ENCODE peak calls at places on chromosomes 11 and 22, in ten cellular contexts. V is IMR-90, Z is K562, T is A549, L is HCT116, H is body of pancreas, B is stomach, P is spleen, I is transverse colon, K is tibial nerve. R is an unnamed sample.

GRCh38 chr22:25159028-25159427 is 40.6 kb upstream of the CRYBB3 start:
- DNase-seq in V (no peak), Z (no peak), T (no peak), L (no peak), H (no peak), B (no peak), P (no peak), I (no peak), K (no peak), R (no peak)

GRCh38 chr11:10109836-10110235 is 184.2 kb downstream of the SBF2 start:
- DNase-seq in V (peak), Z (no peak), T (no peak), L (no peak), H (no peak), B (no peak), P (no peak), I (no peak), K (no peak), R (no peak)

GRCh38 chr11:116219171-116219635 is 553.6 kb downstream of the BUD13 start:
- DNase-seq in V (no peak), Z (no peak), T (no peak), L (no peak), H (peak), B (no peak), P (no peak), I (peak), K (no peak), R (no peak)

GRCh38 chr22:46087816-46088277 is 62.5 kb upstream of the PPARA start:
- DNase-seq in V (peak), Z (peak), T (peak), L (no peak), H (peak), B (peak), P (peak), I (peak), K (peak), R (peak)

GRCh38 chr11:2134022-2135010 is 4.9 kb downstream of the IGF2 start:
- DNase-seq in V (no peak), Z (no peak), T (no peak), L (no peak), H (no peak), B (no peak), P (no peak), I (no peak), K (no peak), R (no peak)

GRCh38 chr11:96424693-96425092 is 34.9 kb downstream of the JRKL start:
- DNase-seq in V (peak), Z (no peak), T (no peak), L (no peak), H (no peak), B (no peak), P (no peak), I (no peak), K (no peak), R (no peak)

GRCh38 chr11:19164230-19164855 is 37.4 kb downstream of the CSRP3 start:
- DNase-seq in V (no peak), Z (no peak), T (no peak), L (no peak), H (no peak), B (no peak), P (no peak), I (no peak), K (no peak), R (no peak)

GRCh38 chr11:73852049-73852448 is 24.6 kb downstream of the COA4 start:
- DNase-seq in V (no peak), Z (no peak), T (no peak), L (no peak), H (no peak), B (no peak), P (no peak), I (no peak), K (no peak), R (no peak)

GRCh38 chr11:87097582-87097981 is 59.8 kb downstream of the TMEM135 start:
- DNase-seq in V (peak), Z (peak), T (peak), L (peak), H (peak), B (peak), P (no peak), I (peak), K (no peak), R (peak)

GRCh38 chr22:45579306-45579705 is 76.6 kb downstream of the FBLN1 start:
- DNase-seq in V (no peak), Z (no peak), T (no peak), L (no peak), H (no peak), B (no peak), P (peak), I (no peak), K (no peak), R (no peak)

GRCh38 chr11:121328967-121329653 is 36.5 kb downstream of the SC5D start:
- DNase-seq in V (no peak), Z (no peak), T (no peak), L (no peak), H (no peak), B (no peak), P (no peak), I (no peak), K (no peak), R (no peak)

GRCh38 chr22:21818487-21819182 is 48.8 kb downstream of the MAPK1 start:
- DNase-seq in V (no peak), Z (no peak), T (no peak), L (no peak), H (no peak), B (no peak), P (no peak), I (no peak), K (no peak), R (no peak)

GRCh38 chr11:71433648-71434450 is 14.3 kb downstream of the DHCR7 start:
- DNase-seq in V (no peak), Z (peak), T (no peak), L (no peak), H (peak), B (peak), P (no peak), I (peak), K (peak), R (peak)

GRCh38 chr22:50247748-50248147 is 2.9 kb upstream of the TUBGCP6 start:
- DNase-seq in V (peak), Z (peak), T (peak), L (peak), H (peak), B (peak), P (no peak), I (peak), K (no peak), R (peak)

GRCh38 chr11:63829823-63830489 is 9.0 kb upstream of the MARK2 start:
- DNase-seq in V (peak), Z (peak), T (peak), L (no peak), H (no peak), B (no peak), P (no peak), I (no peak), K (no peak), R (no peak)

GRCh38 chr11:8765294-8765693 is 82.7 kb downstream of the RPL27A start:
- DNase-seq in V (peak), Z (no peak), T (peak), L (no peak), H (no peak), B (no peak), P (no peak), I (no peak), K (no peak), R (no peak)

GRCh38 chr22:27125539-27125938 is 468.2 kb downstream of the MIAT start:
- DNase-seq in V (no peak), Z (no peak), T (no peak), L (no peak), H (no peak), B (no peak), P (no peak), I (no peak), K (no peak), R (no peak)

GRCh38 chr11:118918128-118918685 is 7.5 kb downstream of the BCL9L start:
- DNase-seq in V (peak), Z (peak), T (peak), L (no peak), H (peak), B (peak), P (peak), I (peak), K (peak), R (peak)

GRCh38 chr11:12827369-12827768 is 153.1 kb downstream of the TEAD1 start:
- DNase-seq in V (no peak), Z (no peak), T (no peak), L (no peak), H (no peak), B (no peak), P (no peak), I (no peak), K (no peak), R (no peak)

GRCh38 chr11:12829131-12829530 is 154.9 kb downstream of the TEAD1 start:
- DNase-seq in V (no peak), Z (no peak), T (no peak), L (no peak), H (peak), B (no peak), P (no peak), I (no peak), K (no peak), R (no peak)

GRCh38 chr11:12831471-12832202 is 157.4 kb downstream of the TEAD1 start:
- DNase-seq in V (peak), Z (no peak), T (no peak), L (no peak), H (no peak), B (no peak), P (no peak), I (no peak), K (no peak), R (no peak)

GRCh38 chr11:12827929-12828812 is 153.9 kb downstream of the TEAD1 start:
- DNase-seq in V (peak), Z (peak), T (peak), L (no peak), H (peak), B (peak), P (no peak), I (peak), K (no peak), R (peak)

DNA sequence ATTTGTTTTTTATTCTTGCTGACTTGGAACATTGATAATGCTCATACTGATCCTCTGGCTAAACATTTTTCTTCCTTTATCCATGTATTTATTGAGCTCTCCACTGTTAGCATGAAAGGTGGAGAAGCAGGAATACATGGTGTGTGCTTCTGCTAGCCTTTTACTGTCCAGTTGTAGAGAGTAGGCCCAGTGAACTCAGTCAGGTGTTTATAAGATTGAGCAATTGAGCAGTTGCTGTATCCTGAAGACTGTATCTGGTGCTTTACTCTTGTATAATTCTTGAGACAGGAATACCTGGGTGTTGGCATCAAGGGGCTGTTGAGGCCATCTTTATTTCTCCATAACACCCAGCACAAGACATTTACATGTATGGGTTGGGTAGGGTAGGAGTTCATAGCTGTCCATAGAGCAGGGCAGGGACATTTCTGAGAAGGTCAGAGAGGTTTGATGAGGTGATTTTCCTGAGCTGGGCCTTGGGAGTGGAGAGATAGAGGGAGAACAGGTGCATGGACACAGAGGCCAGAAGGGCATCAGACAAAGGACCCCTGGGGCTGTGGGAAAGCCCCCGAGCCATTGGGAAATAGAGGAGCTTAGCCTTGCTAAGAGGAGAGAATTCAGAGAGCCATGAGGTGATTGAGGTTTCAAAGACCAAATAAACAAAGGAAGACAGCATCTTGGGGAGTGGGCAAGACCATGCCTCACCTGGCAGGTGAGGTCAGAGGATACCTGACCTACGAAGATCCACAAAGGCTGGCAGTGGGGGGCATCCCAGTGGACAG is 155.5 kb downstream of the TEAD1 start:
- DNase-seq in V (no peak), Z (no peak), T (no peak), L (no peak), H (no peak), B (no peak), P (no peak), I (no peak), K (no peak), R (no peak)
- H3K27ac ChIP-seq in V (no peak), Z (no peak), T (peak), L (no peak), H (peak), B (peak), P (peak), I (peak), K (peak), R (no peak)

GRCh38 chr22:31083923-31084810 is 3.0 kb downstream of the SMTN start:
- DNase-seq in V (no peak), Z (peak), T (no peak), L (no peak), H (no peak), B (no peak), P (peak), I (peak), K (no peak), R (no peak)

GRCh38 chr22:31085493-31085824 is 4.3 kb downstream of the SMTN start:
- DNase-seq in V (no peak), Z (no peak), T (no peak), L (no peak), H (peak), B (no peak), P (no peak), I (peak), K (no peak), R (peak)

GRCh38 chr22:31083377-31083768 is 2.3 kb downstream of the SMTN start:
- DNase-seq in V (no peak), Z (no peak), T (no peak), L (no peak), H (peak), B (peak), P (no peak), I (peak), K (no peak), R (no peak)

GRCh38 chr22:31085928-31086327 is 4.8 kb downstream of the SMTN start:
- DNase-seq in V (no peak), Z (no peak), T (no peak), L (no peak), H (no peak), B (no peak), P (no peak), I (no peak), K (no peak), R (no peak)

DNA sequence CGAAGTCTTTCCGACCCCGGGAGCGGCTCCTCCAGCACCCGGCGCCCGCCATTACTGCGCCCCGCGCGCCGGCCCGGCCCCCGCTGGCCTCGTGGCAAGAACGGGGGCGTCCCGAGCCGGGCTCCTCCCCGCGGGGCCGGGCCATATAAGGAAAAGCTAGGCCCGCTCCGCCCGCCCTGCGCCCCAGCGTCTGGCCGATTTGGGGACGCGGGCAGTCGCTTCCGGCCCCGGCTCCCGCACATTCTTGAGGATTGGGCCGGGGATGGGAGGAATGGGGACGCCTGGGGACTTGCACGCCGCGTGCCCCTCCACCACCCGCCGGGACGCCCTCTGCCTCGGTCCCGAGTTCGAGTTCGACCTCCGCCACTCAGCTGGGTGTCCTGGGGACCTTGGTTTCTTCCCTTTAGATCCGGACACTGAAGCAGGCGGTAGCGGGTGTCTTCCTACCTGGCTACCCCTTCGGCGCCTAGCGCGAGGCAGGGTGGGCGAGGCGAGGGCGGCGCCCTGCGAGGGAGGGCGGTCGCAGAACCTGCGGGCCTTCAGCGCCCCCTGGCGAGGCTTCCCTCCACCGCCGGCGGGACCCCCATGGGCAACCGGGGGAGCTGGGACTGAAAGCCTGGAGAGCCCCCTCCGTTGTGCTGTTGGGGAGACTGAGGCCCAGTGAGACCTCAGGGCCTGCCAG is 3.8 kb downstream of the SMTN start:
- DNase-seq in V (peak), Z (peak), T (peak), L (no peak), H (peak), B (peak), P (peak), I (peak), K (peak), R (peak)
- TF ChIP-seq POLR2A in V (peak), Z (peak), T (no peak), L (peak), H (peak), B (no peak), P (peak), I (peak), K (peak), R (no peak)

DNA sequence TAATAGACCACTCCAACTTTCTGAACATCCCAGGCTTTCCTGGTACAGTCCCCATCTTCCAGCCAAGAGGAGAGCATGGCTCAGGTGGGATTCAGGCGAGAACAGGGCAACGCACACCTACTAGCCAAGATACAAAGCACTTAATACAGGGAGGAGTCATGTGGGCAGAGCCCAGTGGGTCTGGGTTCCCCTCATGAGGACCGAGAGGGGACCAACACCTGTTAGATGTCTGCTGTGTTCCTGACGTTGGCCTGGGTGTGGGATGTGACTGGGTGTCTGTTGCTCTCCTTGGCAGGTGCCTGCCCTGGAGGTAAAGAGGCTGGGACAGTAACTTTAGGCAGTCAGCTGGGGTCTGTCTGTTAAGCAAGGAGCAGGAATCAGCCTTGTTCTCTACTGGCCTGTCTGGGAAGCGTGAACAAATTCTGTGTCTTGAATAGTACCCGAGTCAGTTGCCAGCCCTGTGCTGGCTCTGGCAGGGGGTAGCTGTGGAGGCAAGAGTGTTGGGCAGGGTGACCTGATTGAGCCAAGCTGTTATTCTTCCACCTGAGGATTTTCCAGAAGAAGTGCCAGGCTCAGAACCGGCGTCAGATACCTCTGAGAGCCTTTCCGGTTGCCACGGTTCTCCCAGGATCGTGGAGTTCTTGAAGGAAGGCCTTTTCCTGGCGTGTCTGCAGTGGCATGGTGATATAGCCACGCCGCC is 56.3 kb downstream of the BCR start:
- DNase-seq in V (no peak), Z (no peak), T (no peak), L (no peak), H (no peak), B (no peak), P (no peak), I (no peak), K (no peak), R (no peak)
- H3K27ac ChIP-seq in V (no peak), Z (no peak), T (no peak), L (no peak), H (peak), B (peak), P (no peak), I (no peak), K (no peak), R (no peak)

DNA sequence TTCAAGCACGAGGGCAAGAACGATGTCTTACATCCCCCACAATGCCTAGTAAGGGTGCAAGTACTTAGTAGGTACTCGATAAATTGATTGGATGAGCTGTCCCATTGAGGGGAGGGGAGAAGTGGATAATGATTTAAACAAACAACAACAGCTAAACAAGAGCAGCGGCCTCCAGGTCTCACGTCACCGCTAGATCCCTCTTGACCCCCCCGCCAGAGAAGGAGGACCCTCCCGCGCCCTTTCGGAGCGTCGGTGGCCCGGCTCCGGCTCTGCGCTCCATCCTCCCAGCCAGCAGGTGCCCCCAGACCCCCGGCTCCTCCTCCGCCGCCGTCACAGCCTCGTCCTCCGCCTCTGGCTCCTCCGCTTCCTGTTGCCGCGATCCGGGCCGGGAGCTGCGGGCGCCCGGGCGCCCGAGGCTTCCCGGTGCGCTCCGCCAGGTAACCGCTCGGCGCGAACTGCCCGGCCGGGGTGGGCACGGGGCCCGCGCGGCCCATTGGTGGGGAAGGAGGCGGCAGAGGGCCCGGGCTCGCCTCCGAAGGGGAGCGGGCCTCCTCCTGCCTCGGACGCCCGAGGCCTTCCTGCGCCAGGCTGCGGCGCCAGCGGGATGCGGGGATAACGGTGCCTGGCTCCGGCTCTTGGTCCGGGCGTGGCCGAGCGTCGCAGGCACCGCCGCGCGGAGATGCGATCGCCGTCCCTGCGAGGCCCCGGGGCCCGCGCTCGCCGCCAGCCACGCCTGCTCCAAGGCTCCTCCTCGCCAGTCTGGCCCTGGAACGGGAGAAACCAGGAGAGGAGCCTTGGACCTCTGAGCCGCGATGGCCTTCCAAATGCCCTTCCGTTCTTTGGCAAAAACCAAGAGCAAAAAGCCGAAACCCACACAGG is at the start of gene TLCD5:
- DNase-seq in V (peak), Z (peak), T (peak), L (peak), H (peak), B (peak), P (peak), I (peak), K (peak), R (peak)
- TF ChIP-seq POLR2A in V (peak), Z (no peak), T (peak), L (no peak), H (peak), B (no peak), P (no peak), I (peak), K (no peak), R (no peak)

DNA sequence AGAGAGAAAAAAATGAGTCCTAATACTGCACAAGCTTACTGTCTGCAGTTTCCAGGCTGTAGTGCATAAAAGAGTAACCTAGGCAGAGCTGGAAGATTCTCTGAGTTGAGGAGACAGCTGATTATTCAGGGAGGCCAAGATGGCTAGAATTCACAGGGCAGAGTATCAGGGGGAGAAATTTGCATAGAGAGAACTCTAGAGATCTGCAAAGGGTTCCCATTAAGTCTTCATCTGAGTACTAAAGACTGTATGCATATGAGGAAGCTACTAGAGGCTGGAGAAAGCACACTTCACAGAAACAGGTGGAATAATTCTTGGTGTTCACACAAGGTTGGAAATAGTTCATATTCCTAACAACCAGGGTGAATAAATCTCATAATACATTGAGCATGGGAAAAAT is 66.6 kb upstream of the RRAS2 start:
- DNase-seq in V (no peak), Z (no peak), T (no peak), L (no peak), H (no peak), B (no peak), P (no peak), I (no peak), K (no peak), R (no peak)
- H3K27ac ChIP-seq in V (no peak), Z (no peak), T (peak), L (no peak), H (no peak), B (no peak), P (no peak), I (no peak), K (no peak), R (no peak)

R was measured in testis.